ENCODE peak calls at places on chromosomes 12 and 14, in four cellular contexts. E is GM12878, L is K562, V is HL-60. T is an unnamed sample.
A peak's percentile ranks its signal among the peaks of the same experiment; 100 is the strongest.

GRCh38 chr14:95048771-95049312 is 108.5 kb downstream of the DICER1 start:
- DNase-seq in L (no peak), E (no peak), V (no peak), T (no peak)

GRCh38 chr12:88854260-88854659 is 274.0 kb upstream of the KITLG start:
- DNase-seq in V (no peak), E (no peak), L (no peak), T (no peak)

GRCh38 chr12:6042447-6042846 is 82.0 kb downstream of the VWF start:
- DNase-seq in V (no peak), L (no peak), E (no peak), T (no peak)

GRCh38 chr12:72272731-72273498 is 745 bp downstream of the TRHDE start:
- DNase-seq in E (no peak), L (no peak), V (no peak), T (peak; percentile 11)

GRCh38 chr14:52124791-52125661 is 56.2 kb upstream of the NID2 start:
- DNase-seq in E (no peak), L (no peak), V (no peak), T (no peak)

GRCh38 chr12:106582661-106583577 is at the start of gene RFX4:
- DNase-seq in V (no peak), L (no peak), E (no peak), T (no peak)

GRCh38 chr12:26795899-26796298 is 37.1 kb downstream of the ITPR2 start:
- DNase-seq in E (no peak), V (no peak), L (no peak), T (no peak)

GRCh38 chr12:1935700-1936378 is 17.4 kb upstream of the CACNA2D4 start:
- DNase-seq in V (no peak), L (no peak), E (no peak), T (no peak)

GRCh38 chr14:20327005-20327869 is 5.8 kb downstream of the CCNB1IP1 start:
- DNase-seq in E (peak; percentile 35), V (no peak), L (peak; percentile 27), T (no peak)

GRCh38 chr12:50314629-50315312 is 31.5 kb upstream of the LIMA1 start:
- DNase-seq in V (no peak), E (no peak), L (peak; percentile 58), T (no peak)
- TF ChIP-seq SPI1 in V (no peak), E (no peak), L (no peak), T (no peak)

DNA sequence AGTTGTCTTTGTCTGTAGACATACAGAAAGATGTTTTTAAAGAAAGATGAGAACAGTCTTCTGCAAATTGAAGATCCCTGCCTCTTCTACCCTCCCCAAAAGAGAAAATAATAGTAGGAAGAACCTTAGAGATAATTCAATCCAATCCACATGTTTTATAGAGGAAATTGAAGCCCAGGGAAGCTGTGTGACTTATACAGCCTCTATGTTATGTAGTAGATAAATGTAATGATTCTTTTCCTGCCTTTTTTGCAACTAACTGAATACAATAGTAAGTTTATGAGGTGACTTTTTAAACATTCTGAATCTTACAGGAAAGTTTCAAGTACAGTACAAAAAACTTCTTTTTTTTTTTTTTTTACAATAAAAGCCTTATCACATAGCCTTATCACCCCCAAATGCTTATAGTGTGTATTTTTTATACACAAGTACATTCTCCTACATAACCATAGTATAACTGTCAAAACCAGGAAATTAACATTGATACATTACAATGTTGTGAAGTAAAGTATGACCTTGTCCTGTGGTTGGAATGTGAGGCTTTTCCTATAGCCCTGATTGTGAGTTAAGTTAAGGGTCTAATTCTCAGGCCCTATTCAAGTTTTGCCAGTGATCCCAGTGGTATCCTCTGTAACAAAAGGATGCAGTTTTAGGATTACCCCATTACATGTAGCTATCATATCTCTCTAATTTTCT is 94.4 kb downstream of the FIGNL2 start:
- DNase-seq in E (no peak), V (no peak), L (no peak), T (no peak)
- TF ChIP-seq SPI1 in E (no peak), V (no peak), L (no peak), T (no peak)

DNA sequence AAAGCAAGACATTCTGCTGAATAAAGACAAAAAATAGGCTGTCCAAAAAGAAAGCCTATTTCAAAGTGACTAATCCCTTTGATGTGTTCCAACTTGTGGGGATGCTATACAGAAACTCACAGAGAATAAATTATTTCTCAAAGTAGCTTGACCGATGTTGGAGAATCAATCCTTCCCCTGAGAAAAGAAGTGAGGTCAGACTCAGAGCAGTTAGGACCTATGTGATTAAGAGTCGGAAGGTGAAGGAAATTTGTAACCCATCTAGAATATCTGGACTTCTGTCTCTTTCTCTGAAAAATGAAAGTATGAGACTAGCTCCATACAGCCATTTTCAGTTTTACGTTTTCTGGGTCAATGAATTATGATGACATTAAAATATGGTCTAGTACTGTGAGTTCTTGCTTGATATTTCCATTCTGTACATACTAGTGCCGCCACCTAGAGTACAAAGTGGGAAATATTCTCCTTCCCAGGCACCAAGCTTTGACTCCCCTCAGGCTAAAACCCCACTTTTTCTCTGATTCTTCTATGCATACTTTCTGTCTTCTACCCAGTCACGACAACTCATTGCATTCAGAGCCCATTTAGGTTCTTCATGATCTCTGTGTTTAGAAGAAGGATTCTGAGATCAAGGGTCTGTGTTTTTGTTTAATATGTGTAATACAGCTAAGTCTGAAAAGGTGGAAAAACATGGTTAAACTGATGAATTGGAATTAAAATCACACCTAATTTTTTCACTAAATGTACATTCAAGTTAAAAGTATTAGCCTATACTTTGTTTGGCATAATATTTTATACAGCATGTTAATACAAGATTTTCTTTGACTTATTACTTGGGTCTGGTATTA is 6.9 kb upstream of the NTS start:
- DNase-seq in V (peak; percentile 2), E (no peak), L (peak; percentile 5), T (no peak)
- TF ChIP-seq SPI1 in V (no peak), E (no peak), L (no peak), T (no peak)

DNA sequence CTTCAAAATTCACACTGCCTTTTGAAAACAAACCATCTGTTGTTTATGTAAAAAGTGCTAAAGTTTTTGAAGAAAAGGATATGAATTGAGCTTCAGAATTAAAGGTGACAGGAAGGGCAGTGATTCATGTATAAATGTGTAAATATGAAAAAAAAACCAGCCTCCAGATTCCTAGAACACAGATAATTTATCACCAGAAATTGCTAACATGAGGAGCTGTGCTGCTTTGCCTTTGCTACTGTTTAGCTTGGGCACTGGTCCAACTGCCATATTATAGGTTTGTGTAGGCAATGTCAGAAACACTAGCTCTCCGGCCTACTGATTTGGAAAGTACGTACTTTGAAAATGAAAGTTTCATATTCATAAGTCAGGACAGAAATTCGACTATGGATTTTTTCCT is 133.0 kb downstream of the SLC35F4 start:
- DNase-seq in L (no peak), V (no peak), E (no peak), T (no peak)
- TF ChIP-seq SPI1 in L (no peak), V (no peak), E (no peak), T (no peak)

T was measured in GM12891.